ENCODE peak calls at places on chromosome 12, in eight cellular contexts. One of them, this sample, is unnamed.
A peak's percentile ranks its signal among the peaks of the same experiment; 100 is the strongest.

GRCh38 chr12:117212563-117213190 is 22.4 kb upstream of the FBXO21 start:
- DNase-seq in HCT116: peak; percentile 68
- DNase-seq in PC-3: peak; percentile 91
- DNase-seq in MM.1S: peak; percentile 40
- DNase-seq in neural progenitor cell: peak; percentile 85
- DNase-seq in OCI-LY7: peak; percentile 62
- DNase-seq in GM23248: peak; percentile 79
- DNase-seq in SK-N-SH: peak; percentile 83
- DNase-seq in this sample: peak; percentile 91

GRCh38 chr12:104750061-104750460 is 208.0 kb downstream of the SLC41A2 start:
- DNase-seq in HCT116: no peak
- DNase-seq in PC-3: no peak
- DNase-seq in MM.1S: peak; percentile 35
- DNase-seq in neural progenitor cell: no peak
- DNase-seq in OCI-LY7: peak; percentile 56
- DNase-seq in GM23248: peak; percentile 61
- DNase-seq in SK-N-SH: no peak
- DNase-seq in this sample: no peak

GRCh38 chr12:44126811-44127210 is 290.9 kb downstream of the TMEM117 start:
- DNase-seq in HCT116: no peak
- DNase-seq in PC-3: no peak
- DNase-seq in MM.1S: no peak
- DNase-seq in neural progenitor cell: no peak
- DNase-seq in OCI-LY7: no peak
- DNase-seq in GM23248: no peak
- DNase-seq in SK-N-SH: no peak
- DNase-seq in this sample: no peak

GRCh38 chr12:109053382-109054123 is 1.2 kb downstream of the USP30 start:
- DNase-seq in HCT116: no peak
- DNase-seq in PC-3: no peak
- DNase-seq in MM.1S: peak; percentile 77
- DNase-seq in neural progenitor cell: peak; percentile 23
- DNase-seq in OCI-LY7: peak; percentile 58
- DNase-seq in GM23248: peak; percentile 19
- DNase-seq in SK-N-SH: no peak
- DNase-seq in this sample: no peak

GRCh38 chr12:95766356-95767019 is 24.1 kb downstream of the NTN4 start:
- DNase-seq in HCT116: no peak
- DNase-seq in PC-3: no peak
- DNase-seq in MM.1S: no peak
- DNase-seq in neural progenitor cell: no peak
- DNase-seq in OCI-LY7: no peak
- DNase-seq in GM23248: peak; percentile 67
- DNase-seq in SK-N-SH: no peak
- DNase-seq in this sample: no peak

GRCh38 chr12:118011377-118011776 is 5.1 kb upstream of the RFC5 start:
- DNase-seq in HCT116: no peak
- DNase-seq in PC-3: no peak
- DNase-seq in MM.1S: no peak
- DNase-seq in neural progenitor cell: no peak
- DNase-seq in OCI-LY7: no peak
- DNase-seq in GM23248: no peak
- DNase-seq in SK-N-SH: no peak
- DNase-seq in this sample: no peak

GRCh38 chr12:40788276-40788675 is 96.0 kb downstream of the CNTN1 start:
- DNase-seq in HCT116: no peak
- DNase-seq in PC-3: no peak
- DNase-seq in MM.1S: no peak
- DNase-seq in neural progenitor cell: no peak
- DNase-seq in OCI-LY7: no peak
- DNase-seq in GM23248: no peak
- DNase-seq in SK-N-SH: no peak
- DNase-seq in this sample: peak; percentile 56

GRCh38 chr12:61504396-61505115 is 755.6 kb upstream of the USP15 start:
- DNase-seq in HCT116: no peak
- DNase-seq in PC-3: peak; percentile 8
- DNase-seq in MM.1S: no peak
- DNase-seq in neural progenitor cell: no peak
- DNase-seq in OCI-LY7: no peak
- DNase-seq in GM23248: no peak
- DNase-seq in SK-N-SH: no peak
- DNase-seq in this sample: peak; percentile 65

GRCh38 chr12:43789941-43790340 is 16.2 kb downstream of the TWF1 start:
- DNase-seq in HCT116: no peak
- DNase-seq in PC-3: peak; percentile 51
- DNase-seq in MM.1S: no peak
- DNase-seq in neural progenitor cell: no peak
- DNase-seq in OCI-LY7: no peak
- DNase-seq in GM23248: peak; percentile 24
- DNase-seq in SK-N-SH: peak; percentile 19
- DNase-seq in this sample: no peak

GRCh38 chr12:119183942-119184695 is 5.4 kb downstream of the HSPB8 start:
- DNase-seq in HCT116: no peak
- DNase-seq in PC-3: no peak
- DNase-seq in MM.1S: no peak
- DNase-seq in neural progenitor cell: no peak
- DNase-seq in OCI-LY7: no peak
- DNase-seq in GM23248: peak; percentile 26
- DNase-seq in SK-N-SH: no peak
- DNase-seq in this sample: no peak
- H3K4me3 ChIP-seq in HCT116: no peak overlapping the region
- H3K4me3 ChIP-seq in PC-3: no peak overlapping the region
- H3K4me3 ChIP-seq in MM.1S: no peak overlapping the region
- H3K4me3 ChIP-seq in neural progenitor cell: no peak overlapping the region
- H3K4me3 ChIP-seq in OCI-LY7: no peak overlapping the region
- H3K4me3 ChIP-seq in GM23248: no peak overlapping the region
- H3K4me3 ChIP-seq in SK-N-SH: no peak overlapping the region
- H3K4me3 ChIP-seq in this sample: no peak overlapping the region

DNA sequence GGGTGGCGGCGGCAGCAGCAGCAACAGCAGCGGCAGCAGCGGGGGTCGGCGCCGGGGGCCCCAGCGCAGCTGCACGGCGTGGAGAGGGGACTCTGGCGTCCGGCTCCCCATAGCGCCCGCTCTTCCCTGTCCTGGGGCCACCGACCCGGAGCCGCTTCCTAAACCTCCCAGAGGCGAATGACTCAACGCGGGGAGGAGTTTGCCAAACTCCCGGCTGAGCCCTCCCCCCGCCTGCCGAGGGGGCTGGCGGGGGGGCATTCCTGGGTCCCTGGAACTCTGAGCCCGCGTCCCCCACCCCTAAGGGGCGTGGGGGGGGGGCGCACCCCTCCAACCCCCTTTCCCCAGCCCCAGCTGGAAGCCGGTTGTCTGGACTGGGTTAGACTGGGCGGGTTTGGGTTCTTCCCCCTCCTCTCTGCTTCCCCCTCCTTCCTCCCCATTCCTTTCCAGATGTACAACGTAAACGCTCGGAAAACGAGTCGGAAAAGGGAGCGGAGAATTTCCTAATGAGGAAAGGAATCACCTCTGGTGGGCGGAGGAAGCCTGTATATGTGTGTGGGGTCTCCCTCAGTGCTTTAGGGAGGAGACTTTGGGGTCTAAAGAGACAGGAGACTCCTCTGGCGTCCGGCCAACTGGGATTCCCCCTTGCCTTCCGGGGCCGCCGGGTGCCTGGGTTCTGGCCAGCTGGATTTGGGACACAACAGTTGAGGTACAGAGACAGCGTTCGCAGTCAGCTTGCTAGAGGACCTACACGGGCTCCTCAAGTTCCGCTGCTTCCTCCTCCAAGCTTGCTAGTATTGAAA is at the start of gene ITGA5:
- DNase-seq in HCT116: peak; percentile 18
- DNase-seq in PC-3: peak; percentile 77
- DNase-seq in MM.1S: no peak
- DNase-seq in neural progenitor cell: peak; percentile 77
- DNase-seq in OCI-LY7: no peak
- DNase-seq in GM23248: peak; percentile 93
- DNase-seq in SK-N-SH: peak; percentile 58
- DNase-seq in this sample: peak; percentile 73
- TF ChIP-seq EZH2phosphoT487 in HCT116: no peak
- TF ChIP-seq EZH2phosphoT487 in PC-3: no peak
- TF ChIP-seq EZH2phosphoT487 in MM.1S: no peak
- TF ChIP-seq EZH2phosphoT487 in neural progenitor cell: no peak
- TF ChIP-seq EZH2phosphoT487 in OCI-LY7: no peak
- TF ChIP-seq EZH2phosphoT487 in GM23248: no peak
- TF ChIP-seq EZH2phosphoT487 in SK-N-SH: no peak
- TF ChIP-seq EZH2phosphoT487 in this sample: no peak

GRCh38 chr12:132311201-132311915 is 18.0 kb downstream of the GALNT9 start:
- DNase-seq in HCT116: no peak
- DNase-seq in PC-3: no peak
- DNase-seq in MM.1S: no peak
- DNase-seq in neural progenitor cell: no peak
- DNase-seq in OCI-LY7: no peak
- DNase-seq in GM23248: no peak
- DNase-seq in SK-N-SH: no peak
- DNase-seq in this sample: no peak

GRCh38 chr12:132312516-132312915 is 16.9 kb downstream of the GALNT9 start:
- DNase-seq in HCT116: no peak
- DNase-seq in PC-3: no peak
- DNase-seq in MM.1S: no peak
- DNase-seq in neural progenitor cell: no peak
- DNase-seq in OCI-LY7: no peak
- DNase-seq in GM23248: no peak
- DNase-seq in SK-N-SH: no peak
- DNase-seq in this sample: no peak

GRCh38 chr12:132314035-132314434 is 15.4 kb downstream of the GALNT9 start:
- DNase-seq in HCT116: no peak
- DNase-seq in PC-3: no peak
- DNase-seq in MM.1S: no peak
- DNase-seq in neural progenitor cell: no peak
- DNase-seq in OCI-LY7: no peak
- DNase-seq in GM23248: no peak
- DNase-seq in SK-N-SH: no peak
- DNase-seq in this sample: no peak

GRCh38 chr12:132314516-132315233 is 14.7 kb downstream of the GALNT9 start:
- DNase-seq in HCT116: no peak
- DNase-seq in PC-3: no peak
- DNase-seq in MM.1S: no peak
- DNase-seq in neural progenitor cell: no peak
- DNase-seq in OCI-LY7: no peak
- DNase-seq in GM23248: no peak
- DNase-seq in SK-N-SH: no peak
- DNase-seq in this sample: no peak

GRCh38 chr12:132313182-132313581 is 16.2 kb downstream of the GALNT9 start:
- DNase-seq in HCT116: no peak
- DNase-seq in PC-3: no peak
- DNase-seq in MM.1S: no peak
- DNase-seq in neural progenitor cell: no peak
- DNase-seq in OCI-LY7: no peak
- DNase-seq in GM23248: no peak
- DNase-seq in SK-N-SH: no peak
- DNase-seq in this sample: no peak
- H2AFZ ChIP-seq in HCT116: no peak overlapping the region
- H2AFZ ChIP-seq in PC-3: no peak overlapping the region
- H2AFZ ChIP-seq in MM.1S: no peak overlapping the region
- H2AFZ ChIP-seq in neural progenitor cell: no peak overlapping the region
- H2AFZ ChIP-seq in OCI-LY7: no peak overlapping the region
- H2AFZ ChIP-seq in GM23248: no peak overlapping the region
- H2AFZ ChIP-seq in SK-N-SH: no peak overlapping the region
- H2AFZ ChIP-seq in this sample: no peak overlapping the region

GRCh38 chr12:14216405-14217294 is 148.8 kb upstream of the ATF7IP start:
- DNase-seq in HCT116: no peak
- DNase-seq in PC-3: peak; percentile 4
- DNase-seq in MM.1S: peak; percentile 37
- DNase-seq in neural progenitor cell: no peak
- DNase-seq in OCI-LY7: no peak
- DNase-seq in GM23248: peak; percentile 37
- DNase-seq in SK-N-SH: no peak
- DNase-seq in this sample: no peak
- H3K4me3 ChIP-seq in HCT116: no peak overlapping the region
- H3K4me3 ChIP-seq in PC-3: no peak overlapping the region
- H3K4me3 ChIP-seq in MM.1S: peak overlapping the region; percentile 43
- H3K4me3 ChIP-seq in neural progenitor cell: no peak overlapping the region
- H3K4me3 ChIP-seq in OCI-LY7: peak overlapping the region; percentile 38
- H3K4me3 ChIP-seq in GM23248: peak overlapping the region; percentile 50
- H3K4me3 ChIP-seq in SK-N-SH: peak overlapping the region; percentile 12
- H3K4me3 ChIP-seq in this sample: no peak overlapping the region

GRCh38 chr12:88753074-88753473 is 172.8 kb upstream of the KITLG start:
- DNase-seq in HCT116: no peak
- DNase-seq in PC-3: no peak
- DNase-seq in MM.1S: no peak
- DNase-seq in neural progenitor cell: no peak
- DNase-seq in OCI-LY7: no peak
- DNase-seq in GM23248: peak; percentile 78
- DNase-seq in SK-N-SH: no peak
- DNase-seq in this sample: no peak
- TF ChIP-seq EZH2phosphoT487 in HCT116: no peak
- TF ChIP-seq EZH2phosphoT487 in PC-3: no peak
- TF ChIP-seq EZH2phosphoT487 in MM.1S: no peak
- TF ChIP-seq EZH2phosphoT487 in neural progenitor cell: no peak
- TF ChIP-seq EZH2phosphoT487 in OCI-LY7: no peak
- TF ChIP-seq EZH2phosphoT487 in GM23248: no peak
- TF ChIP-seq EZH2phosphoT487 in SK-N-SH: no peak
- TF ChIP-seq EZH2phosphoT487 in this sample: no peak

DNA sequence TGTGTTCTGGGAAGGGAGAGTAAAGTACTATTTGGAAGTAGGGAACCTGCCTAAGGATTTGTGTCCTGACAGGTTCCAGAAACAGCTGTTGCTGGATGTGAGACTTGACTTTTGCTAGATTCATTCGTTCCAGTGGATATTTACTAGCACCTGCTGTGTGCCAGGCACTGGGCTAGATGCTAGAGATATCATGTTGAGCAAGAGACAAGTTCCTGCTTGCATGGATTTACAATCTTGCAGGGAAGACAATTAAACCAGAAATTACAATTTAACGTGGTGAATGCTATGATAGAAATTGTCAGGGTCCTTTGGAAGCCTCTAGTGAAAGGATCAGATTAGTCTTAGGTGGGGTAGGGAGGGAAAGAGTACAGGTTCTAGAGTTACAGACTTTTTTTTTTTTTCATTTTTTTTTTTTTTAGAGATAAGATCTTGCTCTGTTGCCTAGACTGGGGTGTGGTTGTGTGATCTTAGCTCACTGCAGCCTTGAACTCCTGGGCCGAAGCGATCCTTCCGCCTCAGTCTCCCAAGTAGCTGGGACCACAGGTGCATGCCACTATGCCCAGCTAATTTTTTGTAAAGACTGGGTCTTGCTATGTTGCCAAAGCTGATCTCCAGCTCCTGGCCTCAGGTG is 36.7 kb downstream of the SPATS2 start:
- DNase-seq in HCT116: no peak
- DNase-seq in PC-3: no peak
- DNase-seq in MM.1S: no peak
- DNase-seq in neural progenitor cell: no peak
- DNase-seq in OCI-LY7: no peak
- DNase-seq in GM23248: no peak
- DNase-seq in SK-N-SH: no peak
- DNase-seq in this sample: no peak
- H2AFZ ChIP-seq in HCT116: no peak overlapping the region
- H2AFZ ChIP-seq in PC-3: no peak overlapping the region
- H2AFZ ChIP-seq in MM.1S: no peak overlapping the region
- H2AFZ ChIP-seq in neural progenitor cell: no peak overlapping the region
- H2AFZ ChIP-seq in OCI-LY7: no peak overlapping the region
- H2AFZ ChIP-seq in GM23248: no peak overlapping the region
- H2AFZ ChIP-seq in SK-N-SH: no peak overlapping the region
- H2AFZ ChIP-seq in this sample: no peak overlapping the region

GRCh38 chr12:1204581-1205121 is 213.6 kb downstream of the ERC1 start:
- DNase-seq in HCT116: no peak
- DNase-seq in PC-3: no peak
- DNase-seq in MM.1S: peak; percentile 72
- DNase-seq in neural progenitor cell: no peak
- DNase-seq in OCI-LY7: peak; percentile 86
- DNase-seq in GM23248: peak; percentile 50
- DNase-seq in SK-N-SH: peak; percentile 8
- DNase-seq in this sample: no peak
- H3K4me3 ChIP-seq in HCT116: no peak overlapping the region
- H3K4me3 ChIP-seq in PC-3: no peak overlapping the region
- H3K4me3 ChIP-seq in MM.1S: peak overlapping the region; percentile 62
- H3K4me3 ChIP-seq in neural progenitor cell: no peak overlapping the region
- H3K4me3 ChIP-seq in OCI-LY7: peak overlapping the region; percentile 72
- H3K4me3 ChIP-seq in GM23248: peak overlapping the region; percentile 74
- H3K4me3 ChIP-seq in SK-N-SH: peak overlapping the region; percentile 60
- H3K4me3 ChIP-seq in this sample: peak overlapping the region; percentile 33